ENCODE peak calls at places on chromosomes 5 and 9, in ten cellular contexts. K is choroid plexus epithelial cell; F is A549; C is left lung; P is cardiac muscle cell; A is bronchial epithelial cell; N is CD8-positive, alpha-beta T cell; L is GM10248; R is H9; H is mesothelial cell of epicardium. T is an unnamed sample.

GRCh38 chr5:96567188-96567587 is 95.0 kb upstream of the CAST start:
- DNase-seq in A (peak), N (no peak), K (peak), C (no peak), H (no peak), L (no peak), P (no peak), F (no peak), R (no peak), T (no peak)

GRCh38 chr9:3888496-3888858 is 362.7 kb upstream of the RFX3 start:
- DNase-seq in N (no peak), K (no peak), C (no peak), P (no peak), H (no peak), R (no peak), L (no peak), F (no peak), A (no peak), T (no peak)

GRCh38 chr9:37144762-37145161 is 24.4 kb downstream of the ZCCHC7 start:
- DNase-seq in P (peak), R (no peak), N (no peak), A (no peak), H (no peak), L (peak), K (peak), C (no peak), F (no peak), T (no peak)

GRCh38 chr5:10481241-10481932 is 39.7 kb downstream of the ROPN1L start:
- DNase-seq in L (no peak), N (no peak), K (no peak), C (no peak), P (no peak), F (peak), A (no peak), R (peak), H (no peak), T (no peak)

GRCh38 chr9:2027761-2028160 is 12.6 kb downstream of the SMARCA2 start:
- DNase-seq in P (no peak), L (no peak), C (no peak), K (no peak), R (no peak), H (no peak), N (no peak), F (no peak), A (no peak), T (no peak)

GRCh38 chr5:10355071-10355889 is 1.8 kb downstream of the MARCHF6 start:
- DNase-seq in L (peak), A (peak), P (no peak), C (no peak), N (no peak), F (no peak), K (peak), R (no peak), H (no peak), T (no peak)

GRCh38 chr5:171715551-171715950 is 70.1 kb upstream of the SMIM23 start:
- DNase-seq in K (no peak), F (no peak), L (no peak), A (no peak), R (no peak), N (no peak), H (no peak), P (no peak), C (no peak), T (no peak)

GRCh38 chr9:81563739-81564138 is 125.6 kb downstream of the TLE1 start:
- DNase-seq in F (no peak), C (no peak), N (no peak), L (no peak), K (no peak), P (no peak), H (no peak), R (no peak), A (no peak), T (no peak)

GRCh38 chr5:180047667-180048066 is 23.9 kb downstream of the RNF130 start:
- DNase-seq in F (no peak), N (no peak), H (no peak), C (peak), L (no peak), P (no peak), K (peak), R (no peak), A (no peak), T (no peak)

GRCh38 chr9:126248680-126249079 is 77.9 kb upstream of the MVB12B start:
- DNase-seq in K (peak), C (no peak), P (no peak), N (no peak), R (no peak), H (no peak), A (peak), F (peak), L (no peak), T (no peak)

GRCh38 chr5:56212127-56212879 is 20.8 kb downstream of the ANKRD55 start:
- DNase-seq in C (no peak), N (no peak), L (no peak), H (no peak), P (no peak), K (peak), F (no peak), R (no peak), A (no peak), T (no peak)

GRCh38 chr5:53965459-53965858 is 344.9 kb downstream of the ARL15 start:
- DNase-seq in H (no peak), A (no peak), L (no peak), N (no peak), R (no peak), C (no peak), F (no peak), P (no peak), K (peak), T (no peak)

GRCh38 chr5:142388696-142389095 is 63.9 kb upstream of the SPRY4 start:
- DNase-seq in A (peak), R (no peak), F (peak), N (no peak), P (no peak), H (no peak), C (no peak), L (no peak), K (no peak), T (no peak)

GRCh38 chr5:56481147-56481997 is 248.2 kb upstream of the ANKRD55 start:
- DNase-seq in H (no peak), L (peak), A (peak), P (no peak), R (peak), C (peak), K (peak), F (no peak), N (peak), T (no peak)

GRCh38 chr5:154970759-154971158 is 29.9 kb downstream of the MRPL22 start:
- DNase-seq in P (no peak), R (no peak), K (peak), L (no peak), F (no peak), C (no peak), A (peak), N (no peak), H (no peak), T (no peak)

GRCh38 chr5:143880178-143880577 is 68.2 kb downstream of the HMHB1 start:
- DNase-seq in F (no peak), A (no peak), C (no peak), N (no peak), H (no peak), K (peak), L (no peak), R (no peak), P (peak), T (no peak)

GRCh38 chr5:142433526-142434321 is 108.9 kb upstream of the SPRY4 start:
- DNase-seq in A (no peak), F (no peak), R (no peak), L (no peak), P (no peak), C (no peak), N (no peak), H (no peak), K (peak), T (no peak)

DNA sequence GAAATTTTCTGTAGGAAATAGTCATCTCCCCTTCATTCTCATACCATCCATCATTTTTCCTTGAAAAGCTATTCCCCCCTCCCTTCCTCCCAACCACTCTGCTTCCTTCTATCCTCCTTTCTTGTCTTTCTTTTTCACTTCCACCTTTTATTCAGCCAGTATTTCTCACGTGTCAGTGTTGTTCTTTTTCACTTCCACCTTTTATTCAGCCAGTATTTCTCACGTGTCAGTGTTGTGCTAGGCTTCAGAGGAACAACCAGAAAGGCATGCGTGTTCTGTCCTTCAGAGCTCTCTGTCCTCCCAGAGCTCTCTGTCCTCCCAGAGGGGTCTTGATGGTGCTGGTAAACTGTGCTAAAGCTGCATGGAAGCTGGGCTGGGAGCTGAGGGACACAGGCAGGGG is 419.6 kb downstream of the GADD45G start:
- DNase-seq in K (no peak), P (no peak), L (no peak), C (no peak), A (no peak), H (no peak), N (no peak), R (no peak), F (no peak), T (no peak)
- TF ChIP-seq CTCF in K (no peak), P (no peak), L (no peak), C (no peak), A (no peak), H (no peak), N (no peak), R (no peak), F (no peak), T (no peak)

DNA sequence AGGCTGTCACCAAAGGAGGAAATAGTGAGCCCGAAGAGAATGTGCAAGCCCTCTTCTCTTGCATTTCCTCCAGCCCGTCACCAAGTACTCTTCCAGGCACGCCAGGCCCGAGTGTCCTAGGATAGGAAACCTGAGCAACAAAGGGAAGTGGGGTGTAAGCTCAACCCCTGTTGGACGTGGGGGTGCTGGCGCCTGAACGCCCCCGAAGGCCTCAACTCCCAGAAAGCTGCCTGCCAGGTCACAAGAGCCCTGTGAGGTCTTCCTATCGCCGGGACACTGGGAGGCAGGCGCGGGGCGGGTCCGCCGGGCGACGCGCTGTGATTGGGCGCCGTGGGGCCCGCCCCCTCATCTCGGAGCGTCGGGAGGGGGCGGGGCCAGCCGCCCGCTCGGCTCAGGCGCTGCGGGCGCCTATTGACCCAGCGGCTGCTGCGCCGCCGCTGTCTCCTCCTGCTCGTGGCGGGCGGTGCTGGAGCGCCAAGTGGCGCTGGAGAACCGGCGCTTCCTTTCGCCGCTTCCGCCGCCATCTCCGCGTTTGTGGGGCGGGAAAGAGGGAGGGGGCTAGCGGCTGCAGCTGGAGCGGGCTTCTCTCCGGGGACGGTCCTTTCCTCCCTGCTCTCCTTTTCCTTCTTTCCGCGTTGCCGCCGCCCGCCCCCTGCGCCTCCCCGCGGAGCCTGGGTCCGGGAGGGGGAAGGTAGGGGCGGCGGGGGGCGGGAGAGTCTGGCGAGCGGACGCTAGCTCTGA is 558 bp upstream of the MAN2A1 start:
- DNase-seq in H (peak), C (peak), N (peak), R (peak), P (peak), A (peak), F (peak), K (peak), L (peak), T (peak)
- TF ChIP-seq CTCF in H (no peak), C (no peak), N (no peak), R (no peak), P (peak), A (no peak), F (no peak), K (peak), L (no peak), T (no peak)

DNA sequence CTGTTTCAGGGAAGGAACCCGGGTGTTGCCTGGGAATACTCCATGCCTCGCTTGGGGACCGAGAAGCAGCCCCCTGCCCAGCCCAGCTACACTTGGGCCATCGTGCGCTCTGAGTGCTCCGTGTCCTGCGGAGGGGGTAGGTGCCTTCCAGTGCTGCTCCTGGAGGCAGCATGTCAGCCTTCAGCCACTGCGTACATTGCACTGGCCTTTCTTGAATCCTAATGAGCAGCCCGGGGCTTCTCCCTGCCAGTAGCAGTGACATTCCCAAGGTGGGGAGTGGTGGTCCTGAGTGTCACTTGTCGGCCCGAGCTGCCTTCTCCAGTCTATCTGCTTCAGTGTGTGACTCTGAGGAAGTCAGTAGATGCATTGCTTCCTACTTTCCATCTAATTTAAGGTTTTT is 101.9 kb downstream of the ADAMTS16 start:
- DNase-seq in L (no peak), A (no peak), N (no peak), K (no peak), P (no peak), R (no peak), F (no peak), H (no peak), C (no peak), T (no peak)
- TF ChIP-seq CTCF in L (no peak), A (no peak), N (no peak), K (no peak), P (no peak), R (no peak), F (no peak), H (no peak), C (no peak), T (no peak)

GRCh38 chr9:95004452-95005275 is 278.2 kb downstream of the AOPEP start:
- DNase-seq in P (peak), L (peak), H (peak), C (peak), A (no peak), R (no peak), F (peak), N (peak), K (no peak), T (peak)

GRCh38 chr9:95001720-95002119 is 275.2 kb downstream of the AOPEP start:
- DNase-seq in R (no peak), L (no peak), H (no peak), A (no peak), F (no peak), C (no peak), K (no peak), N (no peak), P (no peak), T (no peak)

GRCh38 chr9:95005276-95006141 is 279.0 kb downstream of the AOPEP start:
- DNase-seq in P (no peak), H (peak), K (no peak), F (peak), L (no peak), N (no peak), A (no peak), C (no peak), R (no peak), T (no peak)

GRCh38 chr9:95000821-95001220 is 274.3 kb downstream of the AOPEP start:
- DNase-seq in C (no peak), A (no peak), L (no peak), K (no peak), H (no peak), N (no peak), P (no peak), R (no peak), F (no peak), T (no peak)

GRCh38 chr9:95003694-95004451 is 277.4 kb downstream of the AOPEP start:
- DNase-seq in K (peak), C (peak), N (no peak), P (peak), F (peak), H (no peak), A (no peak), R (peak), L (peak), T (no peak)
- TF ChIP-seq CTCF in K (peak), C (no peak), N (no peak), P (peak), F (no peak), H (no peak), A (no peak), R (peak), L (no peak), T (peak)